ENCODE peak calls at places on chromosomes 6 and 20, in ten cellular contexts. N is HCT116, K is PC-3, E is hepatocyte, J is GM23248, V is MM.1S, C is SK-N-SH, W is OCI-LY7, U is Karpas-422, Q is GM23338. A is an unnamed sample. For H3K9me2, the result is how much of the 10 kb centered on the place peaks cover.

GRCh38 chr6:160306284-160306683 is 41.9 kb upstream of the SLC22A3 start:
- DNase-seq in N (no peak), K (no peak), E (no peak), J (no peak), V (no peak), C (no peak), W (no peak), U (no peak), Q (no peak), A (no peak)

GRCh38 chr6:160634706-160635105 is 29.4 kb downstream of the LPA start:
- DNase-seq in N (no peak), K (no peak), E (no peak), J (no peak), V (no peak), C (no peak), W (no peak), U (no peak), Q (no peak), A (no peak)

GRCh38 chr6:90295854-90296345 is 743 bp downstream of the BACH2 start:
- DNase-seq in N (no peak), K (peak), E (peak), J (peak), V (peak), C (peak), W (peak), U (peak), Q (peak), A (no peak)

GRCh38 chr6:100462396-100462795 is 2.3 kb downstream of the SIM1 start:
- DNase-seq in N (no peak), K (no peak), E (no peak), J (peak), V (no peak), C (no peak), W (no peak), U (no peak), Q (no peak), A (no peak)

GRCh38 chr20:46694484-46694883 is 5.2 kb upstream of the TP53RK start:
- DNase-seq in N (no peak), K (peak), E (no peak), J (peak), V (peak), C (no peak), W (peak), U (peak), Q (no peak), A (peak)

GRCh38 chr6:26199057-26199772 is 112.0 kb downstream of the HFE start:
- DNase-seq in N (peak), K (peak), E (peak), J (peak), V (peak), C (peak), W (peak), U (peak), Q (peak), A (peak)

GRCh38 chr6:20691185-20691584 is 156.9 kb downstream of the CDKAL1 start:
- DNase-seq in N (no peak), K (no peak), E (no peak), J (no peak), V (no peak), C (no peak), W (no peak), U (no peak), Q (no peak), A (no peak)

GRCh38 chr20:62535964-62536363 is 60.2 kb upstream of the GATA5 start:
- DNase-seq in N (no peak), K (no peak), E (no peak), J (no peak), V (no peak), C (no peak), W (no peak), U (no peak), Q (no peak), A (no peak)

GRCh38 chr20:21265457-21266190 is 37.5 kb upstream of the XRN2 start:
- DNase-seq in N (no peak), K (no peak), E (no peak), J (no peak), V (no peak), C (no peak), W (no peak), U (no peak), Q (no peak), A (no peak)

GRCh38 chr6:39886871-39887270 is 47.4 kb downstream of the MOCS1 start:
- DNase-seq in N (no peak), K (no peak), E (no peak), J (no peak), V (no peak), C (no peak), W (no peak), U (no peak), Q (no peak), A (no peak)

GRCh38 chr6:75693534-75693933 is 55.5 kb upstream of the MYO6 start:
- DNase-seq in N (no peak), K (peak), E (no peak), J (peak), V (no peak), C (no peak), W (no peak), U (no peak), Q (no peak), A (no peak)

GRCh38 chr6:152846825-152847224 is 96.2 kb downstream of the VIP start:
- DNase-seq in N (no peak), K (no peak), E (no peak), J (no peak), V (no peak), C (no peak), W (peak), U (peak), Q (peak), A (no peak)

GRCh38 chr6:56268266-56268665 is 20.9 kb upstream of the COL21A1 start:
- DNase-seq in N (no peak), K (peak), E (no peak), J (no peak), V (no peak), C (no peak), W (no peak), U (no peak), Q (no peak), A (no peak)

GRCh38 chr6:116313377-116313776 is 33.6 kb upstream of the TSPYL1 start:
- DNase-seq in N (no peak), K (no peak), E (no peak), J (peak), V (no peak), C (no peak), W (no peak), U (no peak), Q (no peak), A (no peak)

GRCh38 chr6:107460074-107460631 is 789 bp upstream of the PDSS2 start:
- DNase-seq in N (no peak), K (no peak), E (no peak), J (no peak), V (no peak), C (no peak), W (no peak), U (no peak), Q (peak), A (no peak)

GRCh38 chr6:93964926-93965325 is 545.6 kb upstream of the EPHA7 start:
- DNase-seq in N (no peak), K (no peak), E (no peak), J (no peak), V (no peak), C (no peak), W (no peak), U (no peak), Q (no peak), A (no peak)

GRCh38 chr6:12482386-12482785 is 192.2 kb downstream of the EDN1 start:
- DNase-seq in N (no peak), K (peak), E (peak), J (no peak), V (no peak), C (no peak), W (no peak), U (no peak), Q (peak), A (no peak)

GRCh38 chr6:113464959-113465358 is 392.2 kb upstream of the MARCKS start:
- DNase-seq in N (peak), K (peak), E (peak), J (peak), V (no peak), C (no peak), W (no peak), U (no peak), Q (no peak), A (no peak)

GRCh38 chr6:159012201-159012600 is 12.2 kb upstream of the RSPH3 start:
- DNase-seq in N (no peak), K (no peak), E (no peak), J (peak), V (no peak), C (no peak), W (no peak), U (no peak), Q (no peak), A (no peak)

GRCh38 chr20:38932457-38933120 is 6.4 kb downstream of the FAM83D start:
- DNase-seq in N (no peak), K (no peak), E (no peak), J (peak), V (no peak), C (no peak), W (no peak), U (no peak), Q (peak), A (peak)

GRCh38 chr6:85390775-85391174 is 59.1 kb upstream of the NT5E start:
- DNase-seq in N (no peak), K (no peak), E (no peak), J (peak), V (no peak), C (no peak), W (no peak), U (no peak), Q (no peak), A (no peak)

GRCh38 chr6:85392379-85392778 is 57.5 kb upstream of the NT5E start:
- DNase-seq in N (no peak), K (no peak), E (no peak), J (no peak), V (no peak), C (no peak), W (no peak), U (no peak), Q (no peak), A (no peak)

GRCh38 chr6:85388531-85388930 is 61.4 kb upstream of the NT5E start:
- DNase-seq in N (no peak), K (no peak), E (no peak), J (no peak), V (no peak), C (no peak), W (no peak), U (no peak), Q (no peak), A (no peak)

GRCh38 chr6:85389180-85389797 is 60.6 kb upstream of the NT5E start:
- DNase-seq in N (no peak), K (no peak), E (no peak), J (no peak), V (no peak), C (no peak), W (no peak), U (no peak), Q (peak), A (no peak)

GRCh38 chr6:85390105-85390728 is 59.7 kb upstream of the NT5E start:
- DNase-seq in N (no peak), K (no peak), E (peak), J (peak), V (no peak), C (no peak), W (no peak), U (no peak), Q (no peak), A (no peak)
- H3K9me2 ChIP-seq in N (under half), K (under half), E (under half), J (under half), V (under half), C (under half), W (under half), U (under half), Q (under half), A (under half)

GRCh38 chr20:10216146-10216741 is 2.4 kb upstream of the SNAP25 start:
- DNase-seq in N (no peak), K (no peak), E (no peak), J (no peak), V (no peak), C (no peak), W (no peak), U (no peak), Q (peak), A (no peak)
- H3K4me2 ChIP-seq in N (no peak), K (no peak), E (peak), J (no peak), V (no peak), C (peak), W (no peak), U (no peak), Q (peak), A (no peak)

GRCh38 chr6:14313220-14313619 is 195.6 kb downstream of the CD83 start:
- DNase-seq in N (no peak), K (no peak), E (no peak), J (no peak), V (no peak), C (no peak), W (no peak), U (no peak), Q (no peak), A (no peak)
- H2AFZ ChIP-seq in N (no peak), K (no peak), E (no peak), J (no peak), V (no peak), C (no peak), W (no peak), U (no peak), Q (no peak), A (no peak)

DNA sequence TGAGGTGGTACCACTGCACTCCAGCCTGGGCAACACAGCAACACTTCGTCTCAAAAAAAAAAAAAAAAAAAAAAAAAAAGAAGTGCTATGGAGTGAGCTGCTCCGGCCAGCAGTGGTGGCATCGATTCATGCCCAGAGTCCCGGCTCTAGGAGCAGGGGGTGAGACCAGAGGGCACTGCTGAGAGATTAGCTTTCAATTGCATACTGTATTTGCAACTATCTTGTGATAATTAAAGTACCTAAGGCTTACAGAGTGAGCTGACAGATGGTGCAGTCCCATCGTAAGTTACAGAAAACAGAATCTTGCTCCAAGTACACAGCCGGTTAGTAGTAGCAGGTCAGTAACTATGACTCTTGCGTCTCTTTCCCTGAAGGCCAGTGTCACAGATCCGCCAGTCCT is 31.5 kb downstream of the TMEM14B start:
- DNase-seq in N (no peak), K (no peak), E (no peak), J (no peak), V (no peak), C (no peak), W (no peak), U (no peak), Q (no peak), A (no peak)
- H3K9me2 ChIP-seq in N (under half), K (under half), E (under half), J (under half), V (under half), C (under half), W (under half), U (under half), Q (under half), A (under half)